ENCODE peak calls at places on chromosomes 12 and 14, in seven cellular contexts. One of them, this sample, is unnamed.

GRCh38 chr14:63134801-63135200 is 69.4 kb upstream of the RHOJ start:
- DNase-seq in H1: no peak
- DNase-seq in SK-N-SH: peak
- DNase-seq in HCT116: no peak
- DNase-seq in HepG2: no peak
- DNase-seq in K562: peak
- DNase-seq in GM12878: no peak
- DNase-seq in this sample: no peak

GRCh38 chr14:28467611-28468010 is 299.0 kb upstream of the FOXG1 start:
- DNase-seq in H1: no peak
- DNase-seq in SK-N-SH: no peak
- DNase-seq in HCT116: no peak
- DNase-seq in HepG2: no peak
- DNase-seq in K562: no peak
- DNase-seq in GM12878: no peak
- DNase-seq in this sample: no peak

GRCh38 chr14:80575763-80576162 is 364.5 kb upstream of the DIO2 start:
- DNase-seq in H1: no peak
- DNase-seq in SK-N-SH: no peak
- DNase-seq in HCT116: no peak
- DNase-seq in HepG2: no peak
- DNase-seq in K562: no peak
- DNase-seq in GM12878: no peak
- DNase-seq in this sample: no peak

GRCh38 chr12:87140257-87140656 is 884.1 kb upstream of the MGAT4C start:
- DNase-seq in H1: no peak
- DNase-seq in SK-N-SH: no peak
- DNase-seq in HCT116: no peak
- DNase-seq in HepG2: no peak
- DNase-seq in K562: no peak
- DNase-seq in GM12878: no peak
- DNase-seq in this sample: no peak

GRCh38 chr12:52667509-52667908 is 12.7 kb downstream of the KRT1 start:
- DNase-seq in H1: no peak
- DNase-seq in SK-N-SH: no peak
- DNase-seq in HCT116: no peak
- DNase-seq in HepG2: no peak
- DNase-seq in K562: peak
- DNase-seq in GM12878: no peak
- DNase-seq in this sample: no peak

GRCh38 chr12:46516238-46516932 is 143.8 kb upstream of the SLC38A2 start:
- DNase-seq in H1: no peak
- DNase-seq in SK-N-SH: no peak
- DNase-seq in HCT116: no peak
- DNase-seq in HepG2: no peak
- DNase-seq in K562: no peak
- DNase-seq in GM12878: no peak
- DNase-seq in this sample: no peak

GRCh38 chr12:51482808-51483532 is 58.3 kb downstream of the SLC4A8 start:
- DNase-seq in H1: no peak
- DNase-seq in SK-N-SH: no peak
- DNase-seq in HCT116: no peak
- DNase-seq in HepG2: no peak
- DNase-seq in K562: no peak
- DNase-seq in GM12878: no peak
- DNase-seq in this sample: no peak

GRCh38 chr14:23028800-23029199 is 5.9 kb downstream of the PSMB5 start:
- DNase-seq in H1: no peak
- DNase-seq in SK-N-SH: no peak
- DNase-seq in HCT116: no peak
- DNase-seq in HepG2: no peak
- DNase-seq in K562: no peak
- DNase-seq in GM12878: no peak
- DNase-seq in this sample: no peak

GRCh38 chr12:34354239-34355200 is 332.2 kb downstream of the ALG10 start:
- DNase-seq in H1: no peak
- DNase-seq in SK-N-SH: peak
- DNase-seq in HCT116: no peak
- DNase-seq in HepG2: no peak
- DNase-seq in K562: peak
- DNase-seq in GM12878: no peak
- DNase-seq in this sample: no peak

GRCh38 chr12:57852195-57852594 is 5.7 kb upstream of the CTDSP2 start:
- DNase-seq in H1: no peak
- DNase-seq in SK-N-SH: no peak
- DNase-seq in HCT116: no peak
- DNase-seq in HepG2: no peak
- DNase-seq in K562: no peak
- DNase-seq in GM12878: no peak
- DNase-seq in this sample: no peak

GRCh38 chr12:125092872-125093680 is 27.8 kb downstream of the AACS start:
- DNase-seq in H1: no peak
- DNase-seq in SK-N-SH: no peak
- DNase-seq in HCT116: no peak
- DNase-seq in HepG2: peak
- DNase-seq in K562: peak
- DNase-seq in GM12878: no peak
- DNase-seq in this sample: no peak

GRCh38 chr12:30870491-30871265 is 55.9 kb upstream of the TSPAN11 start:
- DNase-seq in H1: no peak
- DNase-seq in SK-N-SH: no peak
- DNase-seq in HCT116: no peak
- DNase-seq in HepG2: no peak
- DNase-seq in K562: no peak
- DNase-seq in GM12878: no peak
- DNase-seq in this sample: no peak

GRCh38 chr14:91302391-91302790 is 57.9 kb upstream of the GPR68 start:
- DNase-seq in H1: no peak
- DNase-seq in SK-N-SH: no peak
- DNase-seq in HCT116: no peak
- DNase-seq in HepG2: no peak
- DNase-seq in K562: no peak
- DNase-seq in GM12878: no peak
- DNase-seq in this sample: no peak

GRCh38 chr14:90444077-90444696 is 47.4 kb downstream of the CALM1 start:
- DNase-seq in H1: no peak
- DNase-seq in SK-N-SH: no peak
- DNase-seq in HCT116: no peak
- DNase-seq in HepG2: peak
- DNase-seq in K562: no peak
- DNase-seq in GM12878: no peak
- DNase-seq in this sample: no peak

GRCh38 chr14:103361868-103362267 is 23.3 kb upstream of the MARK3 start:
- DNase-seq in H1: no peak
- DNase-seq in SK-N-SH: no peak
- DNase-seq in HCT116: peak
- DNase-seq in HepG2: peak
- DNase-seq in K562: no peak
- DNase-seq in GM12878: no peak
- DNase-seq in this sample: no peak

GRCh38 chr14:49769581-49770211 is 1.7 kb downstream of the KLHDC2 start:
- DNase-seq in H1: no peak
- DNase-seq in SK-N-SH: no peak
- DNase-seq in HCT116: no peak
- DNase-seq in HepG2: no peak
- DNase-seq in K562: no peak
- DNase-seq in GM12878: no peak
- DNase-seq in this sample: no peak

GRCh38 chr14:69129264-69129880 is 23.5 kb downstream of the DCAF5 start:
- DNase-seq in H1: peak
- DNase-seq in SK-N-SH: peak
- DNase-seq in HCT116: peak
- DNase-seq in HepG2: peak
- DNase-seq in K562: peak
- DNase-seq in GM12878: no peak
- DNase-seq in this sample: peak

GRCh38 chr14:54123836-54124235 is 167.2 kb upstream of the BMP4 start:
- DNase-seq in H1: no peak
- DNase-seq in SK-N-SH: no peak
- DNase-seq in HCT116: no peak
- DNase-seq in HepG2: no peak
- DNase-seq in K562: no peak
- DNase-seq in GM12878: no peak
- DNase-seq in this sample: no peak

GRCh38 chr14:70317091-70317968 is 42.2 kb downstream of the COX16 start:
- DNase-seq in H1: no peak
- DNase-seq in SK-N-SH: no peak
- DNase-seq in HCT116: no peak
- DNase-seq in HepG2: no peak
- DNase-seq in K562: no peak
- DNase-seq in GM12878: no peak
- DNase-seq in this sample: no peak

GRCh38 chr14:21095430-21096205 is 2.8 kb downstream of the ZNF219 start:
- DNase-seq in H1: no peak
- DNase-seq in SK-N-SH: peak
- DNase-seq in HCT116: no peak
- DNase-seq in HepG2: no peak
- DNase-seq in K562: no peak
- DNase-seq in GM12878: no peak
- DNase-seq in this sample: no peak

GRCh38 chr14:59309291-59309900 is 120.9 kb downstream of the DAAM1 start:
- DNase-seq in H1: no peak
- DNase-seq in SK-N-SH: no peak
- DNase-seq in HCT116: no peak
- DNase-seq in HepG2: no peak
- DNase-seq in K562: no peak
- DNase-seq in GM12878: no peak
- DNase-seq in this sample: no peak

GRCh38 chr12:23472329-23472971 is 477.0 kb downstream of the SOX5 start:
- DNase-seq in H1: no peak
- DNase-seq in SK-N-SH: no peak
- DNase-seq in HCT116: no peak
- DNase-seq in HepG2: no peak
- DNase-seq in K562: no peak
- DNase-seq in GM12878: no peak
- DNase-seq in this sample: no peak

GRCh38 chr14:25406818-25407217 is 356.9 kb upstream of the STXBP6 start:
- DNase-seq in H1: peak
- DNase-seq in SK-N-SH: no peak
- DNase-seq in HCT116: no peak
- DNase-seq in HepG2: peak
- DNase-seq in K562: peak
- DNase-seq in GM12878: no peak
- DNase-seq in this sample: no peak

GRCh38 chr12:47999816-48000215 is 4.5 kb downstream of the COL2A1 start:
- DNase-seq in H1: no peak
- DNase-seq in SK-N-SH: no peak
- DNase-seq in HCT116: no peak
- DNase-seq in HepG2: no peak
- DNase-seq in K562: no peak
- DNase-seq in GM12878: no peak
- DNase-seq in this sample: no peak
- H3K4me3 ChIP-seq in H1: no peak
- H3K4me3 ChIP-seq in SK-N-SH: no peak
- H3K4me3 ChIP-seq in HCT116: no peak
- H3K4me3 ChIP-seq in HepG2: no peak
- H3K4me3 ChIP-seq in K562: no peak
- H3K4me3 ChIP-seq in GM12878: no peak
- H3K4me3 ChIP-seq in this sample: no peak

GRCh38 chr12:27003421-27004311 is 10.5 kb downstream of the TM7SF3 start:
- DNase-seq in H1: no peak
- DNase-seq in SK-N-SH: peak
- DNase-seq in HCT116: no peak
- DNase-seq in HepG2: no peak
- DNase-seq in K562: no peak
- DNase-seq in GM12878: no peak
- DNase-seq in this sample: no peak

GRCh38 chr12:27008070-27008469 is 6.1 kb downstream of the TM7SF3 start:
- DNase-seq in H1: no peak
- DNase-seq in SK-N-SH: no peak
- DNase-seq in HCT116: no peak
- DNase-seq in HepG2: no peak
- DNase-seq in K562: no peak
- DNase-seq in GM12878: no peak
- DNase-seq in this sample: no peak

GRCh38 chr12:27006797-27007467 is 7.3 kb downstream of the TM7SF3 start:
- DNase-seq in H1: no peak
- DNase-seq in SK-N-SH: no peak
- DNase-seq in HCT116: no peak
- DNase-seq in HepG2: no peak
- DNase-seq in K562: no peak
- DNase-seq in GM12878: no peak
- DNase-seq in this sample: no peak

GRCh38 chr12:27002141-27002540 is 12.0 kb downstream of the TM7SF3 start:
- DNase-seq in H1: no peak
- DNase-seq in SK-N-SH: no peak
- DNase-seq in HCT116: no peak
- DNase-seq in HepG2: no peak
- DNase-seq in K562: no peak
- DNase-seq in GM12878: no peak
- DNase-seq in this sample: no peak

GRCh38 chr12:27005495-27005894 is 8.7 kb downstream of the TM7SF3 start:
- DNase-seq in H1: no peak
- DNase-seq in SK-N-SH: no peak
- DNase-seq in HCT116: no peak
- DNase-seq in HepG2: no peak
- DNase-seq in K562: no peak
- DNase-seq in GM12878: no peak
- DNase-seq in this sample: no peak
- TF ChIP-seq CTCF in H1: no peak
- TF ChIP-seq CTCF in SK-N-SH: no peak
- TF ChIP-seq CTCF in HCT116: no peak
- TF ChIP-seq CTCF in HepG2: no peak
- TF ChIP-seq CTCF in K562: no peak
- TF ChIP-seq CTCF in GM12878: no peak
- TF ChIP-seq CTCF in this sample: no peak

GRCh38 chr12:95705143-95705542 is 85.4 kb downstream of the NTN4 start:
- DNase-seq in H1: no peak
- DNase-seq in SK-N-SH: no peak
- DNase-seq in HCT116: no peak
- DNase-seq in HepG2: no peak
- DNase-seq in K562: no peak
- DNase-seq in GM12878: no peak
- DNase-seq in this sample: no peak
- TF ChIP-seq SIN3A in H1: no peak
- TF ChIP-seq SIN3A in SK-N-SH: no peak
- TF ChIP-seq SIN3A in HCT116: no peak
- TF ChIP-seq SIN3A in HepG2: no peak
- TF ChIP-seq SIN3A in K562: no peak
- TF ChIP-seq SIN3A in GM12878: no peak
- TF ChIP-seq SIN3A in this sample: no peak

DNA sequence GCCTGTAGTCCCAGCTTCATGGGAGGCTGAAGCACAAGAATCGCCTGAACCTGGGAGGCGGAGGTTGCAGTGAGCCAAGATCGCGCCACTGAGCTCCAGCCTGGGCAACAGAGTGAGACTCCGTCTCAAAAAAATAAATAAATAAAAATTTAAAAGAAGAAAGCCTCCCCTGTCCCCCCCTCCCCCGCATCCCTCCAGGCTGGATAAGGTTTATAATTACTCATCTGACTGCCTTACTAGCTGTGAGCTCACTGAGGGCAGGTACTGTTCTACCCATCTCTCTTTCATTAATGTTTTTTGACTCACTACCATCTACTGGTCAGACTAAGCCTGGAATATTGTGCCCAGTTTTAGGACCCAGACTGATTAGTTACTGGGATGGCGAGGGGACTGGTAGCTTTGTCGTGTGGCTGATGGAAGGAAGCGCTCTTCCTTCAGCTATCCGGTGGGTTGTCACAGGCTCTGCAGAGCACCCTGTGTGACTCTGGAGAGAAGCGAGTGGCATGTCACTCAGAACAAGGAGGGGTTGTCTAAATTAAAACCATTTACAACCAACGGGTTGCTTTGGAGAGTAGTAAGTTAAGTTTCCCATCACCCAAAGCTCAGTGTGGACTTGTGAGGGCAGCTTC is 16.9 kb downstream of the EVL start:
- DNase-seq in H1: no peak
- DNase-seq in SK-N-SH: no peak
- DNase-seq in HCT116: no peak
- DNase-seq in HepG2: no peak
- DNase-seq in K562: no peak
- DNase-seq in GM12878: no peak
- DNase-seq in this sample: no peak
- H3K4me3 ChIP-seq in H1: no peak
- H3K4me3 ChIP-seq in SK-N-SH: no peak
- H3K4me3 ChIP-seq in HCT116: no peak
- H3K4me3 ChIP-seq in HepG2: no peak
- H3K4me3 ChIP-seq in K562: no peak
- H3K4me3 ChIP-seq in GM12878: no peak
- H3K4me3 ChIP-seq in this sample: no peak